ENCODE peak calls at places on chromosomes 5 and 9, in four cellular contexts. K is GM12865, M is fibroblast of the aortic adventitia, B is mucosa of descending colon. P is an unnamed sample.

GRCh38 chr5:14741131-14741530 is 76.6 kb downstream of the OTULIN start:
- DNase-seq in B (no peak), K (no peak), M (no peak), P (no peak)

GRCh38 chr5:126868961-126869451 is 92.1 kb downstream of the LMNB1 start:
- DNase-seq in B (no peak), M (no peak), K (no peak), P (peak)

GRCh38 chr9:126055386-126055785 is 271.2 kb upstream of the MVB12B start:
- DNase-seq in K (no peak), B (no peak), M (no peak), P (peak)

GRCh38 chr5:126998201-126998631 is 32.1 kb downstream of the MARCHF3 start:
- DNase-seq in K (peak), M (peak), B (no peak), P (no peak)

GRCh38 chr5:145062280-145062679 is 772.9 kb downstream of the PRELID2 start:
- DNase-seq in K (no peak), B (no peak), M (peak), P (no peak)

GRCh38 chr5:59348189-59348588 is 545.3 kb downstream of the PDE4D start:
- DNase-seq in B (no peak), K (no peak), M (no peak), P (no peak)

GRCh38 chr5:91521313-91521712 is 138.2 kb upstream of the ARRDC3 start:
- DNase-seq in K (no peak), M (no peak), B (no peak), P (no peak)

GRCh38 chr9:123354806-123355508 is 1.0 kb upstream of the CRB2 start:
- DNase-seq in M (no peak), B (no peak), K (no peak), P (no peak)

GRCh38 chr9:117815948-117816347 is 111.7 kb downstream of the TLR4 start:
- DNase-seq in B (no peak), K (no peak), M (no peak), P (no peak)

DNA sequence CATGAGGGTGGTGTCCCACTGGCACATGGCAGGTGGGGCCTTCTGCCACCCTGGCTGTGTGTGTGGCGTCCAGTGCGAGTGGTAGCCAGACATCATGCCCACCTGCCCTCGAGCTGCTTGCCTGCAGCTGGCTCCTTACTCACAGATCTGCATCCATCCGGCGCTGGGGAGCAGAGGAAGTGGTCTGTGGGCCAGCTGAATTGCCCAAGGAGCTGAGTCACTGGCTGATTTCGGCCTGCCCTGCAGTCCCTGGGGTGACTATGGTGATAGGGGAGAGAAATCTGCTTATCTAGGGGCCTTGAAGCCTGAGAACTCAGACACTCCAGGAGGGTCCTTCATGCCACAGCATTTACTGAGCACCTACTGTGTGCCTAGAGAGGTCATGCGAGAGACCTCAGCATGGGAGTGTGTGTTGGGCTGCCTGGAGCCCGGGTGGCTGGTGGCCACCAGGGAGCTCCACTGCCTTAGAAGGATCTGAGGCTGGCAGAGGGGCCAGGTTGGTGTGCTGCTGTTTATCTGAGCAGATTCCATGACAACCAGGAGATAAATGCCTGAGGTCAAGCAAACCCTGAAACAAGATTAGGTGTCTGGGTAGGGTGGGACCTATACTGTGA is 57.1 kb downstream of the SLC22A5 start:
- DNase-seq in M (peak), K (peak), B (peak), P (peak)
- TF ChIP-seq CTCF in M (peak), K (peak), B (no peak), P (peak)

GRCh38 chr9:137279741-137280477 is 2.4 kb downstream of the TOR4A start:
- DNase-seq in M (no peak), B (no peak), K (no peak), P (no peak)
- TF ChIP-seq CTCF in M (no peak), B (no peak), K (no peak), P (no peak)

GRCh38 chr5:13278148-13278547 is 666.3 kb downstream of the DNAH5 start:
- DNase-seq in B (no peak), K (no peak), M (no peak), P (no peak)
- TF ChIP-seq CTCF in B (no peak), K (peak), M (peak), P (peak)

GRCh38 chr5:45295231-45295630 is 400.9 kb downstream of the HCN1 start:
- DNase-seq in B (no peak), M (no peak), K (no peak), P (no peak)
- TF ChIP-seq CTCF in B (no peak), M (no peak), K (no peak), P (no peak)